ENCODE peak calls at places on chromosomes 13 and 19, in six cellular contexts. One of them, this sample, is unnamed.

GRCh38 chr19:5966215-5966614 is 11.7 kb downstream of the RANBP3 start:
- DNase-seq in K562: no peak
- DNase-seq in A549: no peak
- DNase-seq in H1: no peak
- DNase-seq in GM12878: no peak
- DNase-seq in HepG2: no peak
- DNase-seq in this sample: no peak

GRCh38 chr19:1221141-1221903 is 15.7 kb downstream of the STK11 start:
- DNase-seq in HepG2: peak
- DNase-seq in K562: no peak
- DNase-seq in GM12878: no peak
- DNase-seq in H1: no peak
- DNase-seq in A549: no peak
- DNase-seq in this sample: peak

GRCh38 chr13:105642511-105642958 is 892.9 kb downstream of the EFNB2 start:
- DNase-seq in A549: peak
- DNase-seq in H1: no peak
- DNase-seq in K562: no peak
- DNase-seq in GM12878: no peak
- DNase-seq in HepG2: no peak
- DNase-seq in this sample: no peak

GRCh38 chr13:44734204-44734707 is 158.1 kb upstream of the TSC22D1 start:
- DNase-seq in H1: no peak
- DNase-seq in K562: no peak
- DNase-seq in A549: no peak
- DNase-seq in HepG2: no peak
- DNase-seq in GM12878: no peak
- DNase-seq in this sample: peak

GRCh38 chr19:42148270-42148669 is 16.0 kb upstream of the POU2F2 start:
- DNase-seq in A549: no peak
- DNase-seq in K562: no peak
- DNase-seq in HepG2: no peak
- DNase-seq in GM12878: no peak
- DNase-seq in H1: no peak
- DNase-seq in this sample: no peak

GRCh38 chr19:46634045-46634655 is 1.9 kb downstream of the GNG8 start:
- DNase-seq in HepG2: no peak
- DNase-seq in GM12878: no peak
- DNase-seq in H1: peak
- DNase-seq in A549: peak
- DNase-seq in K562: peak
- DNase-seq in this sample: peak

GRCh38 chr19:38710928-38711725 is 33.1 kb downstream of the CAPN12 start:
- DNase-seq in HepG2: no peak
- DNase-seq in H1: no peak
- DNase-seq in A549: no peak
- DNase-seq in GM12878: no peak
- DNase-seq in K562: no peak
- DNase-seq in this sample: no peak

GRCh38 chr19:4744451-4745170 is 21.0 kb upstream of the DPP9 start:
- DNase-seq in K562: peak
- DNase-seq in A549: no peak
- DNase-seq in H1: no peak
- DNase-seq in GM12878: no peak
- DNase-seq in HepG2: no peak
- DNase-seq in this sample: no peak

GRCh38 chr13:44259045-44260042 is 114.3 kb upstream of the SERP2 start:
- DNase-seq in GM12878: peak
- DNase-seq in H1: no peak
- DNase-seq in K562: peak
- DNase-seq in HepG2: no peak
- DNase-seq in A549: no peak
- DNase-seq in this sample: peak

GRCh38 chr13:90591260-90591926 is 756.1 kb upstream of the MIR17HG start:
- DNase-seq in A549: no peak
- DNase-seq in GM12878: no peak
- DNase-seq in K562: no peak
- DNase-seq in H1: no peak
- DNase-seq in HepG2: no peak
- DNase-seq in this sample: no peak

GRCh38 chr13:66424417-66424816 is 805.7 kb downstream of the PCDH9 start:
- DNase-seq in K562: no peak
- DNase-seq in HepG2: no peak
- DNase-seq in H1: no peak
- DNase-seq in A549: no peak
- DNase-seq in GM12878: no peak
- DNase-seq in this sample: no peak

GRCh38 chr13:35179494-35179893 is 237.4 kb downstream of the NBEA start:
- DNase-seq in A549: no peak
- DNase-seq in HepG2: no peak
- DNase-seq in K562: no peak
- DNase-seq in GM12878: no peak
- DNase-seq in H1: no peak
- DNase-seq in this sample: no peak

GRCh38 chr19:2034729-2035589 is 16.1 kb downstream of the MKNK2 start:
- DNase-seq in HepG2: no peak
- DNase-seq in GM12878: no peak
- DNase-seq in A549: no peak
- DNase-seq in H1: peak
- DNase-seq in K562: peak
- DNase-seq in this sample: peak

GRCh38 chr19:36113895-36114762 is 546 bp downstream of the POLR2I start:
- DNase-seq in K562: peak
- DNase-seq in H1: no peak
- DNase-seq in GM12878: no peak
- DNase-seq in HepG2: no peak
- DNase-seq in A549: peak
- DNase-seq in this sample: peak

GRCh38 chr13:78777973-78778372 is 119.0 kb upstream of the OBI1 start:
- DNase-seq in GM12878: no peak
- DNase-seq in K562: no peak
- DNase-seq in HepG2: no peak
- DNase-seq in H1: no peak
- DNase-seq in A549: no peak
- DNase-seq in this sample: no peak

GRCh38 chr13:100209857-100210580 is 121.1 kb downstream of the PCCA start:
- DNase-seq in HepG2: no peak
- DNase-seq in A549: no peak
- DNase-seq in K562: no peak
- DNase-seq in H1: no peak
- DNase-seq in GM12878: no peak
- DNase-seq in this sample: no peak

GRCh38 chr19:37977992-37978391 is 71.0 kb downstream of the SIPA1L3 start:
- DNase-seq in H1: no peak
- DNase-seq in A549: no peak
- DNase-seq in K562: no peak
- DNase-seq in HepG2: no peak
- DNase-seq in GM12878: no peak
- DNase-seq in this sample: no peak

GRCh38 chr19:32798201-32798600 is 71.4 kb downstream of the SLC7A9 start:
- DNase-seq in GM12878: no peak
- DNase-seq in H1: no peak
- DNase-seq in A549: no peak
- DNase-seq in HepG2: no peak
- DNase-seq in K562: no peak
- DNase-seq in this sample: no peak

GRCh38 chr19:317710-318508 is 26.7 kb downstream of the MIER2 start:
- DNase-seq in K562: no peak
- DNase-seq in GM12878: no peak
- DNase-seq in HepG2: no peak
- DNase-seq in H1: no peak
- DNase-seq in A549: no peak
- DNase-seq in this sample: no peak

GRCh38 chr13:29901714-29902631 is 51.6 kb upstream of the UBL3 start:
- DNase-seq in H1: no peak
- DNase-seq in HepG2: no peak
- DNase-seq in A549: no peak
- DNase-seq in K562: peak
- DNase-seq in GM12878: no peak
- DNase-seq in this sample: no peak

GRCh38 chr19:12996542-12997094 is 1.3 kb downstream of the NFIX start:
- DNase-seq in HepG2: peak
- DNase-seq in K562: peak
- DNase-seq in GM12878: no peak
- DNase-seq in A549: no peak
- DNase-seq in H1: no peak
- DNase-seq in this sample: peak

GRCh38 chr19:48094129-48094842 is 16.3 kb downstream of the PLA2G4C start:
- DNase-seq in A549: no peak
- DNase-seq in H1: no peak
- DNase-seq in GM12878: no peak
- DNase-seq in HepG2: no peak
- DNase-seq in K562: no peak
- DNase-seq in this sample: no peak

GRCh38 chr19:48094843-48095203 is 15.8 kb downstream of the PLA2G4C start:
- DNase-seq in H1: no peak
- DNase-seq in HepG2: no peak
- DNase-seq in A549: no peak
- DNase-seq in K562: no peak
- DNase-seq in GM12878: no peak
- DNase-seq in this sample: no peak

GRCh38 chr19:48090281-48090802 is 20.3 kb downstream of the PLA2G4C start:
- DNase-seq in K562: no peak
- DNase-seq in HepG2: no peak
- DNase-seq in H1: no peak
- DNase-seq in GM12878: no peak
- DNase-seq in A549: no peak
- DNase-seq in this sample: no peak

GRCh38 chr19:48095637-48096175 is 14.9 kb downstream of the PLA2G4C start:
- DNase-seq in HepG2: no peak
- DNase-seq in H1: no peak
- DNase-seq in GM12878: no peak
- DNase-seq in A549: no peak
- DNase-seq in K562: no peak
- DNase-seq in this sample: no peak
- TF ChIP-seq CHD2 in HepG2: no peak
- TF ChIP-seq CHD2 in H1: no peak
- TF ChIP-seq CHD2 in GM12878: no peak
- TF ChIP-seq CHD2 in A549: no peak
- TF ChIP-seq CHD2 in K562: no peak
- TF ChIP-seq CHD2 in this sample: no peak

GRCh38 chr19:40190891-40191835 is at the start of gene MAP3K10:
- DNase-seq in K562: peak
- DNase-seq in HepG2: peak
- DNase-seq in GM12878: peak
- DNase-seq in A549: peak
- DNase-seq in H1: no peak
- DNase-seq in this sample: peak

GRCh38 chr19:40193587-40193849 is 2.3 kb downstream of the MAP3K10 start:
- DNase-seq in A549: no peak
- DNase-seq in HepG2: no peak
- DNase-seq in GM12878: no peak
- DNase-seq in K562: no peak
- DNase-seq in H1: no peak
- DNase-seq in this sample: no peak

GRCh38 chr19:40192758-40193586 is 1.7 kb downstream of the MAP3K10 start:
- DNase-seq in K562: no peak
- DNase-seq in H1: no peak
- DNase-seq in HepG2: no peak
- DNase-seq in GM12878: no peak
- DNase-seq in A549: no peak
- DNase-seq in this sample: no peak

DNA sequence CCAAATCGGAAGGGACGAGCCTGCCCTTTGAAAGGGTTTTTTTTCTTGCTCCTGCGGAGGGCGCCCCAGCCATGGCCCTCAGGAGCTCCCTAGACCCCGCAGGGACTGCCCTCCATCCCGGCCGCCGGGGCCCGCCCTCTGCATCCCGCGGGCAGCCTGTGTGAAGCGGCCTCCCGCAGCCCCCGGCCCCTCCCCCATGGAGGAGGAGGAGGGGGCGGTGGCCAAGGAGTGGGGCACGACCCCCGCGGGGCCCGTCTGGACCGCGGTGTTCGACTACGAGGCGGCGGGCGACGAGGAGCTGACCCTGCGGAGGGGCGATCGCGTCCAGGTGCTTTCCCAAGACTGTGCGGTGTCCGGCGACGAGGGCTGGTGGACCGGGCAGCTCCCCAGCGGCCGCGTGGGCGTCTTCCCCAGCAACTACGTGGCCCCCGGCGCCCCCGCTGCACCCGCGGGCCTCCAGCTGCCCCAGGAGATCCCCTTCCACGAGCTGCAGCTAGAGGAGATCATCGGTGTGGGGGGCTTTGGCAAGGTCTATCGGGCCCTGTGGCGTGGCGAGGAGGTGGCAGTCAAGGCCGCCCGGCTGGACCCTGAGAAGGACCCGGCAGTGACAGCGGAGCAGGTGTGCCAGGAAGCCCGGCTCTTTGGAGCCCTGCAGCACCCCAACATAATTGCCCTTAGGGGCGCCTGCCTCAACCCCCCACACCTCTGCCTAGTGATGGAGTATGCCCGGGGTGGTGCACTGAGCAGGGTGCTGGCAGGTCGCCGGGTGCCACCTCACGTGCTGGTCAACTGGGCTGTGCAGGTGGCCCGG is 815 bp downstream of the MAP3K10 start:
- DNase-seq in K562: peak
- DNase-seq in A549: peak
- DNase-seq in H1: no peak
- DNase-seq in GM12878: no peak
- DNase-seq in HepG2: no peak
- DNase-seq in this sample: peak
- TF ChIP-seq CHD2 in K562: no peak
- TF ChIP-seq CHD2 in A549: no peak
- TF ChIP-seq CHD2 in H1: no peak
- TF ChIP-seq CHD2 in GM12878: no peak
- TF ChIP-seq CHD2 in HepG2: no peak
- TF ChIP-seq CHD2 in this sample: peak

DNA sequence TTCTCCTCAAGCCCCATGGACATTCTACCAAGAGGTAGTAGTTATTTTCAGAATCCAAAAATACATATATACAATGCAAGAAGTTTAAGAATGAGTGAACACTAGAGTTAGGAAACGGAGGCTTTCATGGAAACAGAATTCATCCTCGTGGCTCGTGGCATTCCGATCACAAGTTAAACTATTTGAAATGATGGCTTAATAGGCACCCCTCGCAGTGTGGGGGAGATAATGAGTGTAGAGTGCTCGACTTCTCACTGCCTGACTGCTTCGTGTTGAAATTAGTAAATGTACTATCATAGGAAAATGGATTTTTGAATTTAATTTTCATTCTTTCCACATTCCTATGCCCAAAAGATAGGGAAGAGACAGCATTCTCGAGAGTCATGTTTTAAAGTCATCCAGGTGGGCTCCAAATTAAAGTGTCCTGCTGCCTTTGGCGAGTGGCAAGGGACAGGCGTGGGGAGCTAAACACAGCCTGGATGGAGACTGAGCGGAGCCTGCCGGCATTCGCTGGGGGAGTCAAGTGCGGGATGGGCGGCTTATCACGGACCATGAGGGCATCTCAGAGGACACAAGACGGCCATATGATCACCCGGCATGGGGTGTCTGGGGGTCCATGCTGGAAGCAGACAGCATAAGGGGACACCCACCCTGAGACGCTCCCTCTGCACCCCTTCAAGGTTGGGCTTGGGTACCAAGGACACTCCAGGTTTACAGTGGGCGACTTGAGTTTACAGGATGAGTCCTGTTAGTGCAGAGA is 165.2 kb downstream of the TEX29 start:
- DNase-seq in HepG2: no peak
- DNase-seq in GM12878: no peak
- DNase-seq in A549: no peak
- DNase-seq in K562: no peak
- DNase-seq in H1: no peak
- DNase-seq in this sample: no peak
- TF ChIP-seq CHD2 in HepG2: no peak
- TF ChIP-seq CHD2 in GM12878: no peak
- TF ChIP-seq CHD2 in A549: no peak
- TF ChIP-seq CHD2 in K562: no peak
- TF ChIP-seq CHD2 in H1: no peak
- TF ChIP-seq CHD2 in this sample: no peak

GRCh38 chr13:55234311-55234710 is 1906.4 kb upstream of the PRR20A start:
- DNase-seq in GM12878: no peak
- DNase-seq in HepG2: no peak
- DNase-seq in A549: no peak
- DNase-seq in H1: no peak
- DNase-seq in K562: no peak
- DNase-seq in this sample: no peak
- TF ChIP-seq CHD2 in GM12878: no peak
- TF ChIP-seq CHD2 in HepG2: no peak
- TF ChIP-seq CHD2 in A549: no peak
- TF ChIP-seq CHD2 in H1: no peak
- TF ChIP-seq CHD2 in K562: no peak
- TF ChIP-seq CHD2 in this sample: no peak

This sample was measured in SK-N-SH.